ENCODE peak calls at places on chromosomes 7 and 10, in six cellular contexts. One of them, this sample, is unnamed.

GRCh38 chr7:107345898-107346297 is 124.0 kb upstream of the GPR22 start:
- DNase-seq in lower lobe of right lung: no peak
- DNase-seq in PC-3: no peak
- DNase-seq in endothelial cell of umbilical vein: no peak
- DNase-seq in adrenal gland: no peak
- DNase-seq in effector memory CD4-positive, alpha-beta T cell: no peak
- DNase-seq in this sample: no peak

GRCh38 chr10:649798-650690 is 39.4 kb downstream of the DIP2C start:
- DNase-seq in lower lobe of right lung: no peak
- DNase-seq in PC-3: no peak
- DNase-seq in endothelial cell of umbilical vein: no peak
- DNase-seq in adrenal gland: no peak
- DNase-seq in effector memory CD4-positive, alpha-beta T cell: no peak
- DNase-seq in this sample: no peak

GRCh38 chr7:6294839-6295238 is 22.4 kb upstream of the CYTH3 start:
- DNase-seq in lower lobe of right lung: no peak
- DNase-seq in PC-3: no peak
- DNase-seq in endothelial cell of umbilical vein: no peak
- DNase-seq in adrenal gland: no peak
- DNase-seq in effector memory CD4-positive, alpha-beta T cell: no peak
- DNase-seq in this sample: no peak

GRCh38 chr7:13421779-13422178 is 567.7 kb downstream of the ETV1 start:
- DNase-seq in lower lobe of right lung: no peak
- DNase-seq in PC-3: no peak
- DNase-seq in endothelial cell of umbilical vein: no peak
- DNase-seq in adrenal gland: no peak
- DNase-seq in effector memory CD4-positive, alpha-beta T cell: no peak
- DNase-seq in this sample: no peak

GRCh38 chr7:46352335-46352954 is 431.4 kb upstream of the IGFBP3 start:
- DNase-seq in lower lobe of right lung: no peak
- DNase-seq in PC-3: peak; percentile 79
- DNase-seq in endothelial cell of umbilical vein: peak; percentile 65
- DNase-seq in adrenal gland: peak; percentile 20
- DNase-seq in effector memory CD4-positive, alpha-beta T cell: no peak
- DNase-seq in this sample: no peak

GRCh38 chr10:49448924-49449323 is 53.0 kb upstream of the DRGX start:
- DNase-seq in lower lobe of right lung: no peak
- DNase-seq in PC-3: no peak
- DNase-seq in endothelial cell of umbilical vein: no peak
- DNase-seq in adrenal gland: no peak
- DNase-seq in effector memory CD4-positive, alpha-beta T cell: no peak
- DNase-seq in this sample: no peak

GRCh38 chr10:5615263-5615820 is 51.1 kb downstream of the ASB13 start:
- DNase-seq in lower lobe of right lung: no peak
- DNase-seq in PC-3: peak; percentile 70
- DNase-seq in endothelial cell of umbilical vein: no peak
- DNase-seq in adrenal gland: no peak
- DNase-seq in effector memory CD4-positive, alpha-beta T cell: no peak
- DNase-seq in this sample: no peak

GRCh38 chr7:85489498-85489897 is 302.6 kb upstream of the SEMA3D start:
- DNase-seq in lower lobe of right lung: no peak
- DNase-seq in PC-3: peak; percentile 71
- DNase-seq in endothelial cell of umbilical vein: no peak
- DNase-seq in adrenal gland: no peak
- DNase-seq in effector memory CD4-positive, alpha-beta T cell: no peak
- DNase-seq in this sample: no peak

GRCh38 chr7:84524714-84525694 is 330.4 kb upstream of the SEMA3A start:
- DNase-seq in lower lobe of right lung: no peak
- DNase-seq in PC-3: peak; percentile 46
- DNase-seq in endothelial cell of umbilical vein: peak; percentile 74
- DNase-seq in adrenal gland: no peak
- DNase-seq in effector memory CD4-positive, alpha-beta T cell: no peak
- DNase-seq in this sample: no peak

GRCh38 chr10:62581351-62581750 is 207.2 kb downstream of the ZNF365 start:
- DNase-seq in lower lobe of right lung: no peak
- DNase-seq in PC-3: no peak
- DNase-seq in endothelial cell of umbilical vein: no peak
- DNase-seq in adrenal gland: no peak
- DNase-seq in effector memory CD4-positive, alpha-beta T cell: no peak
- DNase-seq in this sample: no peak

GRCh38 chr10:30436200-30436599 is 2.2 kb downstream of the MAP3K8 start:
- DNase-seq in lower lobe of right lung: no peak
- DNase-seq in PC-3: peak; percentile 64
- DNase-seq in endothelial cell of umbilical vein: peak; percentile 43
- DNase-seq in adrenal gland: no peak
- DNase-seq in effector memory CD4-positive, alpha-beta T cell: no peak
- DNase-seq in this sample: no peak

GRCh38 chr10:119030421-119031250 is 1.1 kb downstream of the NANOS1 start:
- DNase-seq in lower lobe of right lung: peak; percentile 66
- DNase-seq in PC-3: peak; percentile 52
- DNase-seq in endothelial cell of umbilical vein: peak; percentile 51
- DNase-seq in adrenal gland: peak; percentile 40
- DNase-seq in effector memory CD4-positive, alpha-beta T cell: peak; percentile 14
- DNase-seq in this sample: peak; percentile 69

GRCh38 chr7:138125598-138126111 is 49.4 kb downstream of the AKR1D1 start:
- DNase-seq in lower lobe of right lung: no peak
- DNase-seq in PC-3: peak; percentile 79
- DNase-seq in endothelial cell of umbilical vein: no peak
- DNase-seq in adrenal gland: no peak
- DNase-seq in effector memory CD4-positive, alpha-beta T cell: no peak
- DNase-seq in this sample: no peak

GRCh38 chr7:157569967-157570366 is 233.2 kb downstream of the DNAJB6 start:
- DNase-seq in lower lobe of right lung: no peak
- DNase-seq in PC-3: no peak
- DNase-seq in endothelial cell of umbilical vein: no peak
- DNase-seq in adrenal gland: no peak
- DNase-seq in effector memory CD4-positive, alpha-beta T cell: no peak
- DNase-seq in this sample: no peak

GRCh38 chr10:124646483-124647352 is 97.5 kb downstream of the FAM53B start:
- DNase-seq in lower lobe of right lung: peak; percentile 87
- DNase-seq in PC-3: no peak
- DNase-seq in endothelial cell of umbilical vein: peak; percentile 95
- DNase-seq in adrenal gland: peak; percentile 97
- DNase-seq in effector memory CD4-positive, alpha-beta T cell: no peak
- DNase-seq in this sample: no peak

GRCh38 chr7:129530881-129531391 is 28.6 kb downstream of the SMKR1 start:
- DNase-seq in lower lobe of right lung: no peak
- DNase-seq in PC-3: peak; percentile 93
- DNase-seq in endothelial cell of umbilical vein: peak; percentile 47
- DNase-seq in adrenal gland: peak; percentile 27
- DNase-seq in effector memory CD4-positive, alpha-beta T cell: no peak
- DNase-seq in this sample: no peak

GRCh38 chr7:155352753-155353115 is 55.1 kb downstream of the INSIG1 start:
- DNase-seq in lower lobe of right lung: no peak
- DNase-seq in PC-3: no peak
- DNase-seq in endothelial cell of umbilical vein: no peak
- DNase-seq in adrenal gland: no peak
- DNase-seq in effector memory CD4-positive, alpha-beta T cell: no peak
- DNase-seq in this sample: no peak

GRCh38 chr7:26686448-26686981 is 177.9 kb downstream of the SKAP2 start:
- DNase-seq in lower lobe of right lung: peak; percentile 49
- DNase-seq in PC-3: peak; percentile 63
- DNase-seq in endothelial cell of umbilical vein: peak; percentile 90
- DNase-seq in adrenal gland: peak; percentile 43
- DNase-seq in effector memory CD4-positive, alpha-beta T cell: no peak
- DNase-seq in this sample: no peak

GRCh38 chr10:91799580-91799975 is 1.4 kb downstream of the TNKS2 start:
- DNase-seq in lower lobe of right lung: no peak
- DNase-seq in PC-3: peak; percentile 61
- DNase-seq in endothelial cell of umbilical vein: no peak
- DNase-seq in adrenal gland: no peak
- DNase-seq in effector memory CD4-positive, alpha-beta T cell: no peak
- DNase-seq in this sample: no peak

GRCh38 chr10:6667150-6667549 is 87.1 kb upstream of the PRKCQ start:
- DNase-seq in lower lobe of right lung: no peak
- DNase-seq in PC-3: no peak
- DNase-seq in endothelial cell of umbilical vein: no peak
- DNase-seq in adrenal gland: no peak
- DNase-seq in effector memory CD4-positive, alpha-beta T cell: no peak
- DNase-seq in this sample: no peak

GRCh38 chr10:128567561-128567960 is 441.3 kb upstream of the MKI67 start:
- DNase-seq in lower lobe of right lung: no peak
- DNase-seq in PC-3: no peak
- DNase-seq in endothelial cell of umbilical vein: no peak
- DNase-seq in adrenal gland: no peak
- DNase-seq in effector memory CD4-positive, alpha-beta T cell: no peak
- DNase-seq in this sample: no peak
- H3K4me1 ChIP-seq in lower lobe of right lung: no peaks in the 10 kb centered on the region
- H3K4me1 ChIP-seq in PC-3: no peaks in the 10 kb centered on the region
- H3K4me1 ChIP-seq in endothelial cell of umbilical vein: no peaks in the 10 kb centered on the region
- H3K4me1 ChIP-seq in adrenal gland: no peaks in the 10 kb centered on the region
- H3K4me1 ChIP-seq in effector memory CD4-positive, alpha-beta T cell: no peaks in the 10 kb centered on the region
- H3K4me1 ChIP-seq in this sample: no peaks in the 10 kb centered on the region

GRCh38 chr10:102242118-102242485 is 790 bp upstream of the PITX3 start:
- DNase-seq in lower lobe of right lung: no peak
- DNase-seq in PC-3: no peak
- DNase-seq in endothelial cell of umbilical vein: no peak
- DNase-seq in adrenal gland: no peak
- DNase-seq in effector memory CD4-positive, alpha-beta T cell: no peak
- DNase-seq in this sample: no peak
- H3K27ac ChIP-seq in lower lobe of right lung: no peak overlapping the region
- H3K27ac ChIP-seq in PC-3: no peak overlapping the region
- H3K27ac ChIP-seq in endothelial cell of umbilical vein: no peak overlapping the region
- H3K27ac ChIP-seq in adrenal gland: no peak overlapping the region
- H3K27ac ChIP-seq in effector memory CD4-positive, alpha-beta T cell: no peak overlapping the region
- H3K27ac ChIP-seq in this sample: no peak overlapping the region

DNA sequence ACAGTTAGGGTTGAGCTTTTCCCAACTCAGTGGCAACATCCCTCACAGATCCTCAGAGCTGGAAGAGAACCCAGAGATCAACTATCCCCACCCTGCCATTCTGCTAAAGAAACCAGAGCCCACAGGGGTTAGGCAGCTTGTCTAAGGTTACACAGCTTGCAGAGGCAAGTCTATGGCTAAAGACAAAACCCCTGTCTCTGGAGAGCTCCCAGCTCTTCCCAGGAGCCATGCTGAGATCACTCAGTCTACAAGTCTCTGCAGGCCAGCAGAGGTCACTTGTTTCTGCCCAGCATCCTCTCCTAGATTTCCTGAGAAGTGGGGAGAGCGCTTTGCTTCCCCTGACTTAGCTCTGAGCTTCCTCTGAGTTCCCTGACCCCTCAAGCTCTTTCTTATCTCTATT is 28.5 kb upstream of the LOXL4 start:
- DNase-seq in lower lobe of right lung: no peak
- DNase-seq in PC-3: no peak
- DNase-seq in endothelial cell of umbilical vein: no peak
- DNase-seq in adrenal gland: no peak
- DNase-seq in effector memory CD4-positive, alpha-beta T cell: no peak
- DNase-seq in this sample: no peak
- H3K4me1 ChIP-seq in lower lobe of right lung: peaks cover 9% of the 10 kb centered on the region
- H3K4me1 ChIP-seq in PC-3: peaks cover 5% of the 10 kb centered on the region
- H3K4me1 ChIP-seq in endothelial cell of umbilical vein: no peaks in the 10 kb centered on the region
- H3K4me1 ChIP-seq in adrenal gland: no peaks in the 10 kb centered on the region
- H3K4me1 ChIP-seq in effector memory CD4-positive, alpha-beta T cell: no peaks in the 10 kb centered on the region
- H3K4me1 ChIP-seq in this sample: no peaks in the 10 kb centered on the region

GRCh38 chr10:113494736-113495135 is 58.1 kb upstream of the HABP2 start:
- DNase-seq in lower lobe of right lung: no peak
- DNase-seq in PC-3: no peak
- DNase-seq in endothelial cell of umbilical vein: no peak
- DNase-seq in adrenal gland: no peak
- DNase-seq in effector memory CD4-positive, alpha-beta T cell: no peak
- DNase-seq in this sample: no peak
- H3K27ac ChIP-seq in lower lobe of right lung: peak overlapping the region; percentile 54
- H3K27ac ChIP-seq in PC-3: peak overlapping the region; percentile 45
- H3K27ac ChIP-seq in endothelial cell of umbilical vein: no peak overlapping the region
- H3K27ac ChIP-seq in adrenal gland: no peak overlapping the region
- H3K27ac ChIP-seq in effector memory CD4-positive, alpha-beta T cell: no peak overlapping the region
- H3K27ac ChIP-seq in this sample: no peak overlapping the region

DNA sequence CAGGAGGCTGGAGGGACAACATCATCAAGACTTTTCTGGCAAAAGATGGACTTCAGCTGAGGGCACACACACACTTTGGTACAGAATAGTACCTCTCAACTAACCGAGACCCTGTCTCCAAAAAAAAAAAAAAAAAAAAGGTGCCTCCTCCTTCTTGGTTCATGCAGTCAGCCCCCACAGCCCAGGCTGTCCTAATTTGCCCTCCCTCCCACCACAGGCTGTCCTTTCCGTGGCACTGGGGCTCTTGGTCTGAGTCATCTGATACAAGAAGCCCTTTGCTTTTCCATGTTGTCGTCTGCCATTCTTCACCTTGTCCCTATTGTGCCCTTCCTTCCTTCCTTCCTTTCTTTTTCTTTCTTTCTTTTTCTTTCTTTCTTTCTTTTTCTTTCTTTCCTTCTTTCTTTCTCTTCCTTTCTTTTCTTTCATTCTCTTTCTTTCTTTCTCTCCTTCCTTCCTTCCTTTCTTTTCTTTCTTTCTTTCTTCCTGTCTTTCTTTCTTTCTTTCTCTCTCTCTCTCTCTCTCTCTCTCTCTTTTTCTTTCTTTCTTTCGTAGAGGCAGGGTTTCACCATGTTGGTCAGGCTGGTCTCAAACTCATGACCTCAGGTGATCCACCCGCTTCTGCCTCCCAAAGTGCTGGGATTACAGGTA is 96.1 kb upstream of the IKZF1 start:
- DNase-seq in lower lobe of right lung: no peak
- DNase-seq in PC-3: no peak
- DNase-seq in endothelial cell of umbilical vein: no peak
- DNase-seq in adrenal gland: no peak
- DNase-seq in effector memory CD4-positive, alpha-beta T cell: no peak
- DNase-seq in this sample: no peak
- H3K4me1 ChIP-seq in lower lobe of right lung: peaks cover 13% of the 10 kb centered on the region
- H3K4me1 ChIP-seq in PC-3: no peaks in the 10 kb centered on the region
- H3K4me1 ChIP-seq in endothelial cell of umbilical vein: no peaks in the 10 kb centered on the region
- H3K4me1 ChIP-seq in adrenal gland: no peaks in the 10 kb centered on the region
- H3K4me1 ChIP-seq in effector memory CD4-positive, alpha-beta T cell: peaks cover 70% of the 10 kb centered on the region
- H3K4me1 ChIP-seq in this sample: peaks cover 84% of the 10 kb centered on the region

DNA sequence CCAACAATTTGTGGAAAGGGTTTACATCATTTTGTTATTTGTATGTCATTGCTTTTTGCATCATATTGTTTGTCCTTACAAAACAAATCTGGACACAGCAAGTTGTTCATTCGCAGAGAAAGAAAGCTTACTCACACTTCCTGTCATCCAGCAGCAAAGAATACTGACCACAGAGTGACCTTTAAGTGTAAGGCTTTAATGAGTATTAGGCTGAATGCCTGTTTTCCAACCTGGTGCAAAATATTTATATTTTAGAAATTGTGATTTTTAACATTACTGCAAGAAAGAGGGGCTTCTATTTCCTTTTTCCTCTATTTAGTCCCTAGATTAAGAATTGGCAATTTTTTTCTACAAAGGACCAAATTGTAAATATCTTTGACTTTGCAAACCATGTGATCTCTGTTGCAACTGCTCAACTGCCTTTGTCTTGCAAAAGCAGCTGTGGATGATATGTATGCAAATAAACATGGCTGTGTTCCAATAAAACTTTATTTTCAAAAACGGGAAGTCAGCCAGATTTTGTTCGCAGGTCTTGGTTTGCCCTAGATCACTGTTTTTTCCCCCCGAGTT is 27.8 kb upstream of the ITGB1 start:
- DNase-seq in lower lobe of right lung: no peak
- DNase-seq in PC-3: peak; percentile 95
- DNase-seq in endothelial cell of umbilical vein: peak; percentile 83
- DNase-seq in adrenal gland: no peak
- DNase-seq in effector memory CD4-positive, alpha-beta T cell: no peak
- DNase-seq in this sample: no peak
- H3K27ac ChIP-seq in lower lobe of right lung: peak overlapping the region; percentile 41
- H3K27ac ChIP-seq in PC-3: peak overlapping the region; percentile 94
- H3K27ac ChIP-seq in endothelial cell of umbilical vein: peak overlapping the region; percentile 84
- H3K27ac ChIP-seq in adrenal gland: peak overlapping the region; percentile 74
- H3K27ac ChIP-seq in effector memory CD4-positive, alpha-beta T cell: no peak overlapping the region
- H3K27ac ChIP-seq in this sample: no peak overlapping the region